ENCODE peak calls at places on chromosomes 6 and 20, in ten cellular contexts. One of them, this sample, is unnamed.

GRCh38 chr6:168864541-168865495 is 388.8 kb downstream of the THBS2 start:
- DNase-seq in testis: no peak
- DNase-seq in heart left ventricle: no peak
- DNase-seq in psoas muscle: no peak
- DNase-seq in AG09309: no peak
- DNase-seq in epithelial cell of esophagus: no peak
- DNase-seq in lower lobe of right lung: no peak
- DNase-seq in AG04449: no peak
- DNase-seq in lower leg skin: no peak
- DNase-seq in left ventricle myocardium inferior: no peak
- DNase-seq in this sample: no peak

GRCh38 chr20:49979030-49979832 is 3.5 kb upstream of the SNAI1 start:
- DNase-seq in testis: peak
- DNase-seq in left ventricle myocardium inferior: no peak
- DNase-seq in lower leg skin: no peak
- DNase-seq in AG04449: no peak
- DNase-seq in heart left ventricle: peak
- DNase-seq in lower lobe of right lung: peak
- DNase-seq in psoas muscle: no peak
- DNase-seq in AG09309: no peak
- DNase-seq in epithelial cell of esophagus: no peak
- DNase-seq in this sample: no peak

GRCh38 chr6:152087096-152087495 is 279.6 kb downstream of the ESR1 start:
- DNase-seq in left ventricle myocardium inferior: no peak
- DNase-seq in lower leg skin: no peak
- DNase-seq in AG04449: no peak
- DNase-seq in epithelial cell of esophagus: no peak
- DNase-seq in psoas muscle: no peak
- DNase-seq in testis: no peak
- DNase-seq in AG09309: no peak
- DNase-seq in lower lobe of right lung: no peak
- DNase-seq in heart left ventricle: no peak
- DNase-seq in this sample: peak

GRCh38 chr20:62322428-62323073 is 19.8 kb downstream of the ADRM1 start:
- DNase-seq in lower leg skin: no peak
- DNase-seq in psoas muscle: peak
- DNase-seq in epithelial cell of esophagus: no peak
- DNase-seq in lower lobe of right lung: no peak
- DNase-seq in AG09309: no peak
- DNase-seq in AG04449: no peak
- DNase-seq in testis: no peak
- DNase-seq in left ventricle myocardium inferior: no peak
- DNase-seq in heart left ventricle: no peak
- DNase-seq in this sample: no peak

GRCh38 chr6:54892831-54893230 is 46.3 kb downstream of the FAM83B start:
- DNase-seq in left ventricle myocardium inferior: no peak
- DNase-seq in epithelial cell of esophagus: peak
- DNase-seq in AG04449: peak
- DNase-seq in lower leg skin: no peak
- DNase-seq in lower lobe of right lung: no peak
- DNase-seq in AG09309: peak
- DNase-seq in testis: no peak
- DNase-seq in heart left ventricle: no peak
- DNase-seq in psoas muscle: no peak
- DNase-seq in this sample: no peak

GRCh38 chr6:151014404-151015150 is 149.1 kb downstream of the MTHFD1L start:
- DNase-seq in left ventricle myocardium inferior: peak
- DNase-seq in heart left ventricle: peak
- DNase-seq in testis: peak
- DNase-seq in AG09309: no peak
- DNase-seq in lower leg skin: peak
- DNase-seq in psoas muscle: peak
- DNase-seq in AG04449: no peak
- DNase-seq in epithelial cell of esophagus: peak
- DNase-seq in lower lobe of right lung: peak
- DNase-seq in this sample: peak

GRCh38 chr6:145247677-145248419 is 487.5 kb downstream of the EPM2A start:
- DNase-seq in left ventricle myocardium inferior: no peak
- DNase-seq in testis: no peak
- DNase-seq in epithelial cell of esophagus: peak
- DNase-seq in heart left ventricle: no peak
- DNase-seq in lower leg skin: no peak
- DNase-seq in psoas muscle: no peak
- DNase-seq in AG04449: peak
- DNase-seq in lower lobe of right lung: no peak
- DNase-seq in AG09309: peak
- DNase-seq in this sample: peak

GRCh38 chr6:29847871-29848630 is 20.4 kb downstream of the HLA-G start:
- DNase-seq in heart left ventricle: peak
- DNase-seq in testis: peak
- DNase-seq in psoas muscle: peak
- DNase-seq in lower lobe of right lung: peak
- DNase-seq in left ventricle myocardium inferior: peak
- DNase-seq in lower leg skin: peak
- DNase-seq in AG09309: peak
- DNase-seq in AG04449: no peak
- DNase-seq in epithelial cell of esophagus: peak
- DNase-seq in this sample: peak

GRCh38 chr6:56193846-56194245 is 53.5 kb downstream of the COL21A1 start:
- DNase-seq in lower leg skin: no peak
- DNase-seq in heart left ventricle: no peak
- DNase-seq in lower lobe of right lung: no peak
- DNase-seq in testis: no peak
- DNase-seq in left ventricle myocardium inferior: no peak
- DNase-seq in psoas muscle: no peak
- DNase-seq in epithelial cell of esophagus: peak
- DNase-seq in AG09309: no peak
- DNase-seq in AG04449: no peak
- DNase-seq in this sample: no peak

DNA sequence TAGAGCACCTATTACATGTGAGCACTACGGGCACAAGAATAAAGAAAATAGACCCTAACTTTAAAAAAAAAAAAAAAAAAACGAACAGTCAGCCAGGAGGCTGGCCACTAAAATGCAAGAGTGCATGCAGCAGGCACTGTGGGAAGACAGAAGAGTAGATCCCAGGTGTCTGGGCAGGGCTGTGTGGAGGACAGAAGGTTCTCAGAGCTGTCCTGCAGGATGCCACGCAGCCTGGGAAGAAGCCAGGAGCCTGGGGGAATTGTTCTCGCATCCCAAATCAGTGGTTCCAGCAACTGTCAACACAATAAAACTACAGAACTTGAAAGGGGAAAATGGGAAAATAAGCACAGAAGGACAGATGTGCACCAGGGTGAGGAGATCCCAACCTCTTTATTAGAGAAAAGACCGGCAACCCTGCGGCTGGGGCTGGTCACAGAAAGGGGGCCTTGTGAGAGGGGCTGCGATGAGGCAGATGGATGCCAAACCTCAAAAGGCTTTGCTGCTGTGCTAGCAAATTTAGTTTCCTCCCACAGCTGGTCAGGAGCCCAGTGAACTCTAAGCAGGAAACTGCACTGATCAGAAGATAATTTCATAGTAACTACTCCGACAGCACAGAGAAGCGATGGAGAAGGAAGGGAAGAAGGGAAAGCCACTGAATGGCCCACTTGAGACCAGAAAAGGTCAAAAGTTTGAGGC is 30.9 kb downstream of the MAP3K5 start:
- DNase-seq in testis: peak
- DNase-seq in lower lobe of right lung: no peak
- DNase-seq in lower leg skin: no peak
- DNase-seq in AG04449: no peak
- DNase-seq in left ventricle myocardium inferior: peak
- DNase-seq in heart left ventricle: no peak
- DNase-seq in epithelial cell of esophagus: no peak
- DNase-seq in AG09309: no peak
- DNase-seq in psoas muscle: peak
- DNase-seq in this sample: no peak
- H3K4me3 ChIP-seq in testis: no peak
- H3K4me3 ChIP-seq in lower lobe of right lung: peak
- H3K4me3 ChIP-seq in lower leg skin: no peak
- H3K4me3 ChIP-seq in AG04449: peak
- H3K4me3 ChIP-seq in left ventricle myocardium inferior: peak
- H3K4me3 ChIP-seq in heart left ventricle: no peak
- H3K4me3 ChIP-seq in epithelial cell of esophagus: no peak
- H3K4me3 ChIP-seq in AG09309: no peak
- H3K4me3 ChIP-seq in psoas muscle: peak
- H3K4me3 ChIP-seq in this sample: no peak

DNA sequence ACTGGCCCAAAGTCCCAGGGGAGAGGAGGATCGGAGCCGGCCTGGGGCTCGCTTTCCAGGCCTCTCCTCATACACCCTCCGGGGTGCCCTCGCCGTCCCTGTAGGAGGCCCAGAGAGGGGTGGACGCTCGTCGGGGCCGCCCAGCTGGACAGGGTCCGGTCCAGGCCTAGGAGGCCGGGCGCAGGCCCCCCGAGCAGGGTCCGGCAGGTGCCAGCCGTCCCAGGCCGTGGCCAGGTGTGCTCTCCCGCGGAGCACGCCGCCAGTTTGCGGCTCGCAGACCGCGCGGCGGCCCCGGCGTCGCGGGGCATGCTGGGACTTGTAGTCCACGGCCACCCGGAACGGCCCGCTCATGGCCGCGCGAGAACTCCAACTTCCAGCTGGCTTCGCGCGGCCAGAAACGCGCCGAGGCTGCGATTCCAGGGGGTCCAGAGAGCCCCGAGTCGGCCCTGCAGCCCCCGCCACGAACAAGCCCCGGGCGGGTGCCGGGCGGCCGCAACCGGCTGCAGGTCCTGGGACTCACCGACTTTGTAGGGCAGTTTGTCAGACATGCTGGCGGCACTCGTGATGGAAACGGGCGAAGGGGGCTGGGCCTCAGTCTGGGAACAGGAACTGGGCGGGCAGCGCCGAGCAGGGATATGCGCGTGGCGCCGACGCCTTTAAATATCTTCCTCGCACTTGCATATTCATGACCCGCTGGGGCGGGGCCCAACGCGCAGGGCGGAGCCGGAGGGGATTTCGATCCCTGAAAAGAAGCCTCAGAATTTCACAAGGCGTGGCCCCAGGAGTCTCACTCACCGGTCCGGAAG is at the start of gene AHCY:
- DNase-seq in AG09309: peak
- DNase-seq in psoas muscle: peak
- DNase-seq in testis: peak
- DNase-seq in heart left ventricle: peak
- DNase-seq in lower leg skin: peak
- DNase-seq in AG04449: peak
- DNase-seq in lower lobe of right lung: peak
- DNase-seq in epithelial cell of esophagus: peak
- DNase-seq in left ventricle myocardium inferior: peak
- DNase-seq in this sample: peak
- TF ChIP-seq CTCF in AG09309: no peak
- TF ChIP-seq CTCF in psoas muscle: no peak
- TF ChIP-seq CTCF in testis: no peak
- TF ChIP-seq CTCF in heart left ventricle: no peak
- TF ChIP-seq CTCF in lower leg skin: no peak
- TF ChIP-seq CTCF in AG04449: no peak
- TF ChIP-seq CTCF in lower lobe of right lung: no peak
- TF ChIP-seq CTCF in epithelial cell of esophagus: no peak
- TF ChIP-seq CTCF in left ventricle myocardium inferior: no peak
- TF ChIP-seq CTCF in this sample: no peak

GRCh38 chr20:45337367-45338120 is 10.7 kb downstream of the SDC4 start:
- DNase-seq in testis: peak
- DNase-seq in heart left ventricle: peak
- DNase-seq in lower lobe of right lung: peak
- DNase-seq in AG04449: peak
- DNase-seq in left ventricle myocardium inferior: peak
- DNase-seq in psoas muscle: peak
- DNase-seq in epithelial cell of esophagus: peak
- DNase-seq in AG09309: peak
- DNase-seq in lower leg skin: no peak
- DNase-seq in this sample: peak

GRCh38 chr20:45339799-45340198 is 8.4 kb downstream of the SDC4 start:
- DNase-seq in AG09309: no peak
- DNase-seq in lower lobe of right lung: no peak
- DNase-seq in psoas muscle: no peak
- DNase-seq in left ventricle myocardium inferior: no peak
- DNase-seq in lower leg skin: no peak
- DNase-seq in testis: no peak
- DNase-seq in AG04449: no peak
- DNase-seq in epithelial cell of esophagus: no peak
- DNase-seq in heart left ventricle: no peak
- DNase-seq in this sample: no peak

GRCh38 chr20:45339084-45339483 is 9.1 kb downstream of the SDC4 start:
- DNase-seq in AG04449: no peak
- DNase-seq in AG09309: no peak
- DNase-seq in psoas muscle: no peak
- DNase-seq in testis: no peak
- DNase-seq in epithelial cell of esophagus: peak
- DNase-seq in lower leg skin: peak
- DNase-seq in lower lobe of right lung: no peak
- DNase-seq in heart left ventricle: no peak
- DNase-seq in left ventricle myocardium inferior: no peak
- DNase-seq in this sample: no peak

GRCh38 chr20:45336530-45337366 is 11.5 kb downstream of the SDC4 start:
- DNase-seq in AG04449: peak
- DNase-seq in lower lobe of right lung: no peak
- DNase-seq in heart left ventricle: no peak
- DNase-seq in AG09309: peak
- DNase-seq in left ventricle myocardium inferior: no peak
- DNase-seq in lower leg skin: peak
- DNase-seq in epithelial cell of esophagus: peak
- DNase-seq in testis: no peak
- DNase-seq in psoas muscle: peak
- DNase-seq in this sample: no peak

GRCh38 chr20:45338121-45339030 is 9.8 kb downstream of the SDC4 start:
- DNase-seq in lower lobe of right lung: no peak
- DNase-seq in AG04449: no peak
- DNase-seq in testis: no peak
- DNase-seq in heart left ventricle: no peak
- DNase-seq in lower leg skin: no peak
- DNase-seq in psoas muscle: no peak
- DNase-seq in epithelial cell of esophagus: peak
- DNase-seq in left ventricle myocardium inferior: no peak
- DNase-seq in AG09309: no peak
- DNase-seq in this sample: no peak
- H3K4me3 ChIP-seq in lower lobe of right lung: no peak
- H3K4me3 ChIP-seq in AG04449: no peak
- H3K4me3 ChIP-seq in testis: no peak
- H3K4me3 ChIP-seq in heart left ventricle: no peak
- H3K4me3 ChIP-seq in lower leg skin: no peak
- H3K4me3 ChIP-seq in psoas muscle: peak
- H3K4me3 ChIP-seq in epithelial cell of esophagus: no peak
- H3K4me3 ChIP-seq in left ventricle myocardium inferior: peak
- H3K4me3 ChIP-seq in AG09309: no peak
- H3K4me3 ChIP-seq in this sample: no peak

GRCh38 chr6:34897130-34897529 is 8.1 kb downstream of the ANKS1A start:
- DNase-seq in testis: peak
- DNase-seq in lower leg skin: no peak
- DNase-seq in heart left ventricle: no peak
- DNase-seq in psoas muscle: no peak
- DNase-seq in epithelial cell of esophagus: no peak
- DNase-seq in AG04449: no peak
- DNase-seq in AG09309: no peak
- DNase-seq in left ventricle myocardium inferior: no peak
- DNase-seq in lower lobe of right lung: no peak
- DNase-seq in this sample: no peak
- TF ChIP-seq CTCF in testis: no peak
- TF ChIP-seq CTCF in lower leg skin: no peak
- TF ChIP-seq CTCF in heart left ventricle: no peak
- TF ChIP-seq CTCF in psoas muscle: no peak
- TF ChIP-seq CTCF in epithelial cell of esophagus: no peak
- TF ChIP-seq CTCF in AG04449: no peak
- TF ChIP-seq CTCF in AG09309: no peak
- TF ChIP-seq CTCF in left ventricle myocardium inferior: no peak
- TF ChIP-seq CTCF in lower lobe of right lung: no peak
- TF ChIP-seq CTCF in this sample: no peak

This sample was measured in astrocyte of the cerebellum.